ENCODE peak calls at places on chromosomes 13 and 19, in seven cellular contexts. R, E, M, N, U, O and K are unnamed samples.

GRCh38 chr13:103436057-103436654 is 369.9 kb upstream of the SLC10A2 start:
- DNase-seq in R (no peak), N (no peak), E (no peak), M (no peak), O (no peak), U (no peak), K (no peak)

GRCh38 chr19:32387701-32388392 is 17.7 kb upstream of the DPY19L3 start:
- DNase-seq in R (no peak), O (no peak), U (no peak), M (no peak), E (no peak), N (no peak), K (no peak)

GRCh38 chr19:32819415-32820400 is 49.9 kb downstream of the SLC7A9 start:
- DNase-seq in M (no peak), N (no peak), E (no peak), R (no peak), U (no peak), O (no peak), K (no peak)

GRCh38 chr19:12450817-12451216 is 10.0 kb upstream of the ZNF443 start:
- DNase-seq in U (no peak), N (no peak), R (no peak), M (peak), E (no peak), O (no peak), K (no peak)

GRCh38 chr13:79680485-79680884 is 199.5 kb downstream of the NDFIP2 start:
- DNase-seq in E (no peak), O (no peak), U (no peak), N (no peak), M (no peak), R (no peak), K (no peak)

GRCh38 chr19:14494910-14495677 is 833 bp downstream of the GIPC1 start:
- DNase-seq in E (no peak), R (no peak), O (no peak), N (no peak), U (no peak), M (no peak), K (no peak)

GRCh38 chr19:7928741-7929701 is 3.1 kb upstream of the CTXN1 start:
- DNase-seq in U (no peak), O (no peak), N (no peak), R (peak), M (peak), E (peak), K (peak)

GRCh38 chr19:49658566-49659442 is 6.9 kb downstream of the IRF3 start:
- DNase-seq in M (no peak), O (no peak), E (no peak), R (no peak), U (no peak), N (no peak), K (no peak)

GRCh38 chr19:44072543-44073401 is 813 bp downstream of the ZNF284 start:
- DNase-seq in U (peak), M (peak), N (no peak), O (no peak), E (no peak), R (no peak), K (no peak)

GRCh38 chr19:45472557-45473365 is 5.0 kb downstream of the FOSB start:
- DNase-seq in M (no peak), U (no peak), R (no peak), N (no peak), O (no peak), E (no peak), K (no peak)

GRCh38 chr19:38550376-38550775 is 67.4 kb downstream of the MAP4K1 start:
- DNase-seq in R (no peak), M (no peak), E (no peak), U (no peak), N (no peak), O (no peak), K (no peak)

GRCh38 chr13:89627991-89628390 is 1719.5 kb upstream of the MIR17HG start:
- DNase-seq in M (peak), E (no peak), N (no peak), R (no peak), U (no peak), O (no peak), K (no peak)

GRCh38 chr19:19642506-19643157 is 825 bp downstream of the GMIP start:
- DNase-seq in R (peak), O (no peak), E (peak), N (no peak), U (peak), M (no peak), K (no peak)